ENCODE peak calls at places on chromosomes 13 and 19, in five cellular contexts. Q is KG1; Y is effector memory CD4-positive, alpha-beta T cell; U is fibroblast of pulmonary artery; T is fibroblast of mammary gland. Z is an unnamed sample.

GRCh38 chr13:45362939-45363338 is 22.0 kb upstream of the TPT1 start:
- DNase-seq in Q (no peak), Y (no peak), T (no peak), U (no peak), Z (no peak)

GRCh38 chr13:42266464-42266863 is 5.5 kb upstream of the AKAP11 start:
- DNase-seq in T (peak), Q (no peak), U (peak), Y (no peak), Z (no peak)

GRCh38 chr19:33812388-33813330 is 16.0 kb downstream of the KCTD15 start:
- DNase-seq in Q (no peak), U (no peak), Y (no peak), T (no peak), Z (no peak)

GRCh38 chr19:6678690-6679109 is 8.7 kb upstream of the TNFSF14 start:
- DNase-seq in T (peak), Y (no peak), Q (no peak), U (no peak), Z (no peak)

GRCh38 chr13:24664726-24665409 is 15.3 kb upstream of the ATP12A start:
- DNase-seq in Y (no peak), U (no peak), T (peak), Q (no peak), Z (no peak)

GRCh38 chr13:39531646-39532045 is 71.3 kb downstream of the LHFPL6 start:
- DNase-seq in U (peak), Q (no peak), T (peak), Y (no peak), Z (no peak)

GRCh38 chr13:96460571-96460970 is 370.7 kb downstream of the HS6ST3 start:
- DNase-seq in Y (no peak), T (peak), Q (no peak), U (peak), Z (no peak)

GRCh38 chr19:36489920-36490415 is 607 bp upstream of the ZNF566 start:
- DNase-seq in U (peak), T (peak), Y (peak), Q (peak), Z (peak)

GRCh38 chr19:34485831-34486230 is 4.3 kb downstream of the WTIP start:
- DNase-seq in T (no peak), Q (no peak), Y (no peak), U (no peak), Z (no peak)

GRCh38 chr13:106558527-106558926 is 9.4 kb downstream of the ARGLU1 start:
- DNase-seq in U (no peak), Q (no peak), Y (no peak), T (no peak), Z (no peak)

GRCh38 chr19:36236946-36237310 is 22.0 kb downstream of the ZNF146 start:
- DNase-seq in U (no peak), T (no peak), Q (no peak), Y (no peak), Z (no peak)

GRCh38 chr19:8148410-8149231 is 771 bp downstream of the FBN3 start:
- DNase-seq in U (no peak), T (no peak), Q (no peak), Y (no peak), Z (peak)

GRCh38 chr19:49988433-49988832 is 27.5 kb upstream of the SIGLEC11 start:
- DNase-seq in U (no peak), Q (no peak), Y (no peak), T (peak), Z (no peak)

GRCh38 chr13:95307507-95307906 is 6.3 kb upstream of the ABCC4 start:
- DNase-seq in Y (no peak), U (no peak), Q (no peak), T (no peak), Z (no peak)

GRCh38 chr13:51001335-51001734 is 91.7 kb downstream of the RNASEH2B start:
- DNase-seq in T (no peak), Y (no peak), U (no peak), Q (no peak), Z (no peak)

GRCh38 chr13:75704942-75705320 is 68.8 kb downstream of the LMO7 start:
- DNase-seq in Y (no peak), T (peak), U (no peak), Q (no peak), Z (no peak)

GRCh38 chr13:29676941-29677452 is 81.5 kb upstream of the SLC7A1 start:
- DNase-seq in T (peak), Q (no peak), U (no peak), Y (no peak), Z (no peak)

GRCh38 chr19:7873304-7874079 is 698 bp downstream of the PRR36 start:
- DNase-seq in Y (no peak), U (no peak), Q (no peak), T (no peak), Z (peak)

GRCh38 chr13:42720116-42720857 is 61.1 kb upstream of the FAM216B start:
- DNase-seq in T (peak), Q (no peak), U (peak), Y (no peak), Z (no peak)